ENCODE peak calls at places on chromosome 16, in ten cellular contexts. N is fibroblast of lung; Z is Caco-2; O is fibroblast of mammary gland; C is NK-92 treated with Interleukin-12 subunit alpha and Interleukin-12 subunit beta, amount 100 ng/mL, for 24 hours; E is T follicular helper cell; Q is stimulated activated CD4-positive, alpha-beta T cell treated with anti-CD3 and anti-CD28 coated beads, Interleukin-1b, Interleukin-23, amount 100 ng/mL, for 1 hour; F is GM03348; M is WERI-Rb-1; P is keratinocyte. U is an unnamed sample.

GRCh38 chr16:27924411-27925118 is 138.9 kb downstream of the GSG1L start:
- DNase-seq in E (no peak), Q (no peak), F (no peak), C (no peak), M (peak), O (peak), P (no peak), Z (no peak), N (no peak), U (peak)

GRCh38 chr16:53542283-53542682 is 39.3 kb upstream of the AKTIP start:
- DNase-seq in Q (no peak), C (no peak), F (no peak), N (no peak), O (no peak), E (no peak), P (no peak), Z (no peak), M (no peak), U (no peak)

GRCh38 chr16:24668481-24669001 is 60.9 kb upstream of the TNRC6A start:
- DNase-seq in F (peak), E (no peak), P (no peak), Q (no peak), C (no peak), M (no peak), N (peak), O (peak), Z (no peak), U (no peak)

GRCh38 chr16:57152096-57153093 is 33.4 kb downstream of the PSME3IP1 start:
- DNase-seq in C (no peak), P (no peak), E (no peak), Z (no peak), N (no peak), F (no peak), M (no peak), Q (no peak), O (no peak), U (no peak)

GRCh38 chr16:67446968-67447507 is 16.1 kb downstream of the HSD11B2 start:
- DNase-seq in O (no peak), E (no peak), C (no peak), F (no peak), P (no peak), M (no peak), Q (no peak), Z (no peak), N (no peak), U (no peak)

GRCh38 chr16:22388101-22388644 is 13.8 kb upstream of the CDR2 start:
- DNase-seq in N (peak), C (no peak), O (no peak), Z (no peak), P (no peak), F (no peak), M (no peak), E (no peak), Q (no peak), U (no peak)

GRCh38 chr16:22191966-22192260 is 14.2 kb upstream of the EEF2K start:
- DNase-seq in M (peak), N (no peak), Z (no peak), O (peak), C (no peak), E (no peak), F (no peak), P (no peak), Q (no peak), U (no peak)

GRCh38 chr16:28297784-28298510 is 5.6 kb downstream of the SBK1 start:
- DNase-seq in Z (no peak), E (no peak), Q (no peak), C (no peak), P (no peak), N (no peak), O (no peak), M (no peak), F (no peak), U (no peak)

GRCh38 chr16:65274576-65274975 is 152.7 kb upstream of the CDH11 start:
- DNase-seq in Z (no peak), F (peak), Q (no peak), N (no peak), E (no peak), M (no peak), O (no peak), C (no peak), P (no peak), U (no peak)

GRCh38 chr16:714558-715447 is at the start of gene METRN:
- DNase-seq in M (peak), N (peak), C (no peak), P (no peak), Q (peak), Z (peak), F (peak), O (peak), E (peak), U (peak)

GRCh38 chr16:84044108-84044488 is 1.5 kb upstream of the SLC38A8 start:
- DNase-seq in N (peak), F (peak), C (no peak), Q (no peak), E (no peak), Z (peak), O (peak), P (no peak), M (peak), U (no peak)

GRCh38 chr16:85969159-85969558 is 70.2 kb downstream of the IRF8 start:
- DNase-seq in O (peak), F (peak), M (no peak), C (no peak), N (no peak), Q (no peak), P (no peak), Z (no peak), E (no peak), U (no peak)

GRCh38 chr16:1976951-1977874 is 4.1 kb downstream of the NOXO1 start:
- DNase-seq in N (no peak), C (no peak), P (no peak), F (no peak), M (no peak), Q (no peak), O (no peak), Z (no peak), E (no peak), U (no peak)

GRCh38 chr16:610513-611381 is 20.0 kb upstream of the WFIKKN1 start:
- DNase-seq in O (peak), E (peak), P (peak), N (no peak), C (no peak), Q (peak), M (peak), Z (no peak), F (peak), U (no peak)

GRCh38 chr16:9344508-9344907 is 253.1 kb downstream of the HAPSTR1 start:
- DNase-seq in N (no peak), C (no peak), F (no peak), Q (no peak), O (no peak), P (no peak), M (no peak), E (no peak), Z (no peak), U (no peak)

GRCh38 chr16:88454315-88455057 is 1.4 kb downstream of the ZFPM1 start:
- DNase-seq in P (no peak), Q (no peak), M (no peak), F (no peak), Z (no peak), C (peak), N (no peak), E (no peak), O (no peak), U (no peak)

GRCh38 chr16:62254847-62255246 is 218.6 kb upstream of the CDH8 start:
- DNase-seq in N (no peak), P (peak), Q (no peak), M (no peak), O (no peak), C (no peak), Z (no peak), F (no peak), E (no peak), U (no peak)

GRCh38 chr16:85586360-85587145 is 26.6 kb upstream of the GSE1 start:
- DNase-seq in E (no peak), P (no peak), O (peak), N (peak), Z (no peak), F (no peak), C (no peak), Q (no peak), M (peak), U (peak)

GRCh38 chr16:23952128-23953041 is 116.6 kb downstream of the PRKCB start:
- DNase-seq in O (peak), Q (no peak), M (peak), P (no peak), E (no peak), C (no peak), N (no peak), Z (no peak), F (no peak), U (no peak)

GRCh38 chr16:3769013-3769412 is 51.7 kb upstream of the TRAP1 start:
- DNase-seq in F (no peak), N (no peak), P (no peak), E (no peak), Q (no peak), M (no peak), C (no peak), Z (no peak), O (no peak), U (no peak)

GRCh38 chr16:10240854-10241613 is 58.8 kb upstream of the GRIN2A start:
- DNase-seq in N (no peak), O (no peak), F (no peak), Q (no peak), C (no peak), P (no peak), Z (no peak), M (no peak), E (no peak), U (no peak)

GRCh38 chr16:89721644-89722391 is 481 bp downstream of the ZNF276 start:
- DNase-seq in P (no peak), Z (no peak), Q (no peak), N (peak), E (peak), F (peak), M (no peak), O (peak), C (peak), U (no peak)

GRCh38 chr16:53465606-53466290 is 31.5 kb downstream of the RBL2 start:
- DNase-seq in N (peak), E (no peak), C (no peak), M (no peak), Q (no peak), P (no peak), O (peak), Z (no peak), F (peak), U (peak)

GRCh38 chr16:65537336-65537735 is 415.5 kb upstream of the CDH11 start:
- DNase-seq in M (no peak), P (no peak), Q (no peak), F (no peak), O (peak), C (no peak), E (no peak), Z (no peak), N (no peak), U (no peak)

GRCh38 chr16:16122264-16122663 is 101.0 kb downstream of the ABCC6 start:
- DNase-seq in O (no peak), Z (no peak), F (no peak), P (no peak), C (no peak), N (no peak), E (no peak), Q (no peak), M (no peak), U (no peak)

GRCh38 chr16:87854907-87855683 is 14.2 kb downstream of the SLC7A5 start:
- DNase-seq in F (no peak), Z (no peak), N (no peak), Q (no peak), C (no peak), E (no peak), P (no peak), O (no peak), M (no peak), U (no peak)

GRCh38 chr16:35506018-35506897 is 2046.8 kb downstream of the TP53TG3F start:
- DNase-seq in N (no peak), F (no peak), M (no peak), P (no peak), Q (no peak), E (no peak), C (no peak), O (no peak), Z (no peak), U (peak)

GRCh38 chr16:2092866-2093265 is 42.8 kb downstream of the PKD1 start:
- DNase-seq in N (no peak), C (no peak), Z (no peak), Q (no peak), O (no peak), F (no peak), P (no peak), M (no peak), E (no peak), U (no peak)